ENCODE peak calls at places on chromosomes 4 and X, in four cellular contexts. One of them, this sample, is unnamed.

GRCh38 chrX:57964975-57965374 is 54.7 kb upstream of the ZXDA start:
- DNase-seq in heart left ventricle: no peak
- DNase-seq in A172: no peak
- DNase-seq in GDM1: no peak
- DNase-seq in this sample: no peak

GRCh38 chr4:100508691-100509090 is 9.1 kb downstream of the EMCN start:
- DNase-seq in heart left ventricle: no peak
- DNase-seq in A172: no peak
- DNase-seq in GDM1: no peak
- DNase-seq in this sample: no peak

GRCh38 chrX:13658602-13659001 is 5.7 kb downstream of the TCEANC start:
- DNase-seq in GDM1: peak; percentile 24
- DNase-seq in A172: peak; percentile 47
- DNase-seq in heart left ventricle: no peak
- DNase-seq in this sample: peak; percentile 2

GRCh38 chrX:96791559-96791958 is 92.1 kb upstream of the RPA4 start:
- DNase-seq in heart left ventricle: peak; percentile 21
- DNase-seq in A172: peak; percentile 18
- DNase-seq in GDM1: no peak
- DNase-seq in this sample: no peak

GRCh38 chr4:47222276-47222675 is 190.9 kb downstream of the GABRB1 start:
- DNase-seq in heart left ventricle: no peak
- DNase-seq in GDM1: no peak
- DNase-seq in A172: no peak
- DNase-seq in this sample: no peak

GRCh38 chr4:20196476-20196875 is 55.2 kb upstream of the SLIT2 start:
- DNase-seq in A172: peak; percentile 42
- DNase-seq in heart left ventricle: no peak
- DNase-seq in GDM1: no peak
- DNase-seq in this sample: no peak

GRCh38 chr4:182848685-182849084 is 68.5 kb downstream of the DCTD start:
- DNase-seq in A172: no peak
- DNase-seq in heart left ventricle: no peak
- DNase-seq in GDM1: no peak
- DNase-seq in this sample: no peak

GRCh38 chr4:107094332-107094731 is 58.2 kb upstream of the DKK2 start:
- DNase-seq in GDM1: no peak
- DNase-seq in A172: peak; percentile 13
- DNase-seq in heart left ventricle: no peak
- DNase-seq in this sample: peak; percentile 40